ENCODE peak calls at places on chromosomes 1 and 21, in six cellular contexts. Z is T47D; P is mesothelial cell of epicardium; T is posterior vena cava; J is CD8-positive, alpha-beta T cell; X is AG10803. N is an unnamed sample.

GRCh38 chr1:67019600-67020136 is 34.3 kb downstream of the SLC35D1 start:
- DNase-seq in Z (no peak), P (no peak), T (no peak), J (no peak), X (peak), N (no peak)

GRCh38 chr1:45979778-45980176 is 152.7 kb downstream of the PIK3R3 start:
- DNase-seq in Z (no peak), P (no peak), T (no peak), J (no peak), X (no peak), N (no peak)

GRCh38 chr1:182189535-182190066 is 128.1 kb upstream of the ZNF648 start:
- DNase-seq in Z (no peak), P (no peak), T (no peak), J (no peak), X (peak), N (no peak)

GRCh38 chr1:153525088-153525713 is 10.6 kb downstream of the S100A6 start:
- DNase-seq in Z (no peak), P (no peak), T (peak), J (no peak), X (no peak), N (no peak)

GRCh38 chr1:33239487-33239886 is 16.8 kb upstream of the ZNF362 start:
- DNase-seq in Z (no peak), P (no peak), T (peak), J (no peak), X (no peak), N (no peak)

GRCh38 chr1:26190373-26190987 is at the start of gene CATSPER4:
- DNase-seq in Z (no peak), P (no peak), T (no peak), J (no peak), X (peak), N (no peak)

GRCh38 chr1:181150273-181150672 is 61.8 kb downstream of the IER5 start:
- DNase-seq in Z (no peak), P (no peak), T (no peak), J (no peak), X (no peak), N (no peak)

GRCh38 chr1:220843481-220844011 is 35.7 kb upstream of the HLX start:
- DNase-seq in Z (no peak), P (no peak), T (no peak), J (no peak), X (peak), N (no peak)

GRCh38 chr1:162873671-162874666 is 13.0 kb upstream of the CCDC190 start:
- DNase-seq in Z (peak), P (no peak), T (no peak), J (no peak), X (peak), N (peak)

GRCh38 chr1:227315500-227316346 is 2.6 kb downstream of the CDC42BPA start:
- DNase-seq in Z (peak), P (no peak), T (no peak), J (no peak), X (peak), N (peak)

GRCh38 chr21:25956993-25957714 is 213.4 kb downstream of the APP start:
- DNase-seq in Z (no peak), P (no peak), T (no peak), J (no peak), X (peak), N (no peak)

GRCh38 chr1:58310881-58311280 is 235.6 kb downstream of the OMA1 start:
- DNase-seq in Z (no peak), P (no peak), T (no peak), J (no peak), X (no peak), N (no peak)

GRCh38 chr1:13494025-13494424 is 19.8 kb downstream of the LRRC38 start:
- DNase-seq in Z (no peak), P (no peak), T (no peak), J (no peak), X (no peak), N (no peak)

GRCh38 chr1:245330951-245331350 is 176.2 kb downstream of the KIF26B start:
- DNase-seq in Z (no peak), P (no peak), T (no peak), J (no peak), X (no peak), N (no peak)

GRCh38 chr1:58432813-58433668 is 113.5 kb downstream of the OMA1 start:
- DNase-seq in Z (peak), P (peak), T (no peak), J (no peak), X (peak), N (no peak)